ENCODE peak calls at places on chromosomes 6 and 20, in five cellular contexts. One of them, this sample, is unnamed.
A peak's percentile ranks its signal among the peaks of the same experiment; 100 is the strongest.

GRCh38 chr20:57252559-57253162 is 13.8 kb downstream of the BMP7 start:
- DNase-seq in astrocyte: no peak
- DNase-seq in fibroblast of lung: no peak
- DNase-seq in GM12865: no peak
- DNase-seq in sigmoid colon: no peak
- DNase-seq in this sample: no peak

GRCh38 chr20:40265872-40266533 is 423.0 kb downstream of the MAFB start:
- DNase-seq in astrocyte: no peak
- DNase-seq in fibroblast of lung: no peak
- DNase-seq in GM12865: peak; percentile 3
- DNase-seq in sigmoid colon: no peak
- DNase-seq in this sample: peak; percentile 26

GRCh38 chr6:150575840-150576239 is 23.8 kb upstream of the PLEKHG1 start:
- DNase-seq in astrocyte: no peak
- DNase-seq in fibroblast of lung: no peak
- DNase-seq in GM12865: no peak
- DNase-seq in sigmoid colon: no peak
- DNase-seq in this sample: peak; percentile 30

GRCh38 chr20:63218701-63219446 is 2.9 kb upstream of the YTHDF1 start:
- DNase-seq in astrocyte: no peak
- DNase-seq in fibroblast of lung: no peak
- DNase-seq in GM12865: no peak
- DNase-seq in sigmoid colon: no peak
- DNase-seq in this sample: no peak

GRCh38 chr6:133945158-133945557 is 7.9 kb upstream of the TBPL1 start:
- DNase-seq in astrocyte: no peak
- DNase-seq in fibroblast of lung: no peak
- DNase-seq in GM12865: no peak
- DNase-seq in sigmoid colon: no peak
- DNase-seq in this sample: peak; percentile 4

GRCh38 chr20:51650685-51651134 is 108.2 kb upstream of the NFATC2 start:
- DNase-seq in astrocyte: peak; percentile 57
- DNase-seq in fibroblast of lung: peak; percentile 68
- DNase-seq in GM12865: no peak
- DNase-seq in sigmoid colon: no peak
- DNase-seq in this sample: peak; percentile 62

GRCh38 chr20:48711044-48711428 is 116.8 kb downstream of the PREX1 start:
- DNase-seq in astrocyte: no peak
- DNase-seq in fibroblast of lung: no peak
- DNase-seq in GM12865: no peak
- DNase-seq in sigmoid colon: no peak
- DNase-seq in this sample: no peak

GRCh38 chr20:6583134-6583738 is 184.2 kb upstream of the BMP2 start:
- DNase-seq in astrocyte: peak; percentile 25
- DNase-seq in fibroblast of lung: peak; percentile 49
- DNase-seq in GM12865: peak; percentile 43
- DNase-seq in sigmoid colon: peak; percentile 67
- DNase-seq in this sample: no peak

GRCh38 chr6:147204060-147204785 is at the start of gene STXBP5:
- DNase-seq in astrocyte: peak; percentile 36
- DNase-seq in fibroblast of lung: peak; percentile 60
- DNase-seq in GM12865: peak; percentile 63
- DNase-seq in sigmoid colon: peak; percentile 81
- DNase-seq in this sample: peak; percentile 23

GRCh38 chr20:11790047-11790446 is 127.6 kb upstream of the BTBD3 start:
- DNase-seq in astrocyte: no peak
- DNase-seq in fibroblast of lung: no peak
- DNase-seq in GM12865: no peak
- DNase-seq in sigmoid colon: no peak
- DNase-seq in this sample: no peak

GRCh38 chr20:24971702-24972101 is 20.8 kb downstream of the APMAP start:
- DNase-seq in astrocyte: no peak
- DNase-seq in fibroblast of lung: no peak
- DNase-seq in GM12865: no peak
- DNase-seq in sigmoid colon: peak; percentile 13
- DNase-seq in this sample: no peak

GRCh38 chr6:161542581-161542980 is 268.7 kb upstream of the AGPAT4 start:
- DNase-seq in astrocyte: no peak
- DNase-seq in fibroblast of lung: no peak
- DNase-seq in GM12865: no peak
- DNase-seq in sigmoid colon: no peak
- DNase-seq in this sample: no peak

GRCh38 chr6:98927534-98927933 is 20.2 kb downstream of the FBXL4 start:
- DNase-seq in astrocyte: no peak
- DNase-seq in fibroblast of lung: no peak
- DNase-seq in GM12865: no peak
- DNase-seq in sigmoid colon: no peak
- DNase-seq in this sample: no peak

GRCh38 chr6:15452182-15452941 is 206.5 kb downstream of the JARID2 start:
- DNase-seq in astrocyte: no peak
- DNase-seq in fibroblast of lung: no peak
- DNase-seq in GM12865: peak; percentile 30
- DNase-seq in sigmoid colon: no peak
- DNase-seq in this sample: no peak

GRCh38 chr6:36075656-36076055 is 48.0 kb downstream of the MAPK14 start:
- DNase-seq in astrocyte: no peak
- DNase-seq in fibroblast of lung: no peak
- DNase-seq in GM12865: peak; percentile 6
- DNase-seq in sigmoid colon: no peak
- DNase-seq in this sample: no peak

GRCh38 chr6:22079788-22080187 is 217.0 kb downstream of the PRL start:
- DNase-seq in astrocyte: peak; percentile 66
- DNase-seq in fibroblast of lung: peak; percentile 74
- DNase-seq in GM12865: no peak
- DNase-seq in sigmoid colon: no peak
- DNase-seq in this sample: no peak

GRCh38 chr6:160029525-160029924 is 60.6 kb downstream of the IGF2R start:
- DNase-seq in astrocyte: no peak
- DNase-seq in fibroblast of lung: no peak
- DNase-seq in GM12865: no peak
- DNase-seq in sigmoid colon: no peak
- DNase-seq in this sample: no peak

GRCh38 chr6:133203344-133203697 is 37.8 kb upstream of the EYA4 start:
- DNase-seq in astrocyte: no peak
- DNase-seq in fibroblast of lung: no peak
- DNase-seq in GM12865: no peak
- DNase-seq in sigmoid colon: no peak
- DNase-seq in this sample: no peak

GRCh38 chr6:15882915-15883314 is 220.1 kb upstream of the DTNBP1 start:
- DNase-seq in astrocyte: no peak
- DNase-seq in fibroblast of lung: no peak
- DNase-seq in GM12865: no peak
- DNase-seq in sigmoid colon: no peak
- DNase-seq in this sample: no peak

GRCh38 chr6:56958481-56958880 is 3.6 kb downstream of the BEND6 start:
- DNase-seq in astrocyte: peak; percentile 54
- DNase-seq in fibroblast of lung: peak; percentile 70
- DNase-seq in GM12865: no peak
- DNase-seq in sigmoid colon: no peak
- DNase-seq in this sample: no peak

GRCh38 chr20:37877832-37878772 is 24.8 kb upstream of the VSTM2L start:
- DNase-seq in astrocyte: no peak
- DNase-seq in fibroblast of lung: no peak
- DNase-seq in GM12865: no peak
- DNase-seq in sigmoid colon: no peak
- DNase-seq in this sample: no peak

GRCh38 chr6:31727034-31727716 is 1.9 kb downstream of the DDAH2 start:
- DNase-seq in astrocyte: no peak
- DNase-seq in fibroblast of lung: no peak
- DNase-seq in GM12865: no peak
- DNase-seq in sigmoid colon: peak; percentile 73
- DNase-seq in this sample: no peak

GRCh38 chr6:116370717-116371383 is at the start of gene DSE:
- DNase-seq in astrocyte: peak; percentile 78
- DNase-seq in fibroblast of lung: peak; percentile 88
- DNase-seq in GM12865: peak; percentile 84
- DNase-seq in sigmoid colon: peak; percentile 94
- DNase-seq in this sample: no peak

GRCh38 chr6:87257565-87257964 is 64.8 kb upstream of the SMIM8 start:
- DNase-seq in astrocyte: no peak
- DNase-seq in fibroblast of lung: no peak
- DNase-seq in GM12865: no peak
- DNase-seq in sigmoid colon: no peak
- DNase-seq in this sample: no peak

GRCh38 chr6:151716446-151717047 is 90.9 kb upstream of the ESR1 start:
- DNase-seq in astrocyte: no peak
- DNase-seq in fibroblast of lung: no peak
- DNase-seq in GM12865: no peak
- DNase-seq in sigmoid colon: no peak
- DNase-seq in this sample: no peak

GRCh38 chr6:109441069-109441816 is 719 bp downstream of the SMPD2 start:
- DNase-seq in astrocyte: peak; percentile 36
- DNase-seq in fibroblast of lung: peak; percentile 55
- DNase-seq in GM12865: peak; percentile 54
- DNase-seq in sigmoid colon: peak; percentile 76
- DNase-seq in this sample: peak; percentile 44

GRCh38 chr20:44089987-44090674 is 96.9 kb downstream of the JPH2 start:
- DNase-seq in astrocyte: peak; percentile 51
- DNase-seq in fibroblast of lung: peak; percentile 64
- DNase-seq in GM12865: peak; percentile 81
- DNase-seq in sigmoid colon: peak; percentile 35
- DNase-seq in this sample: peak; percentile 93

GRCh38 chr6:158020272-158020711 is 38.6 kb downstream of the SYNJ2 start:
- DNase-seq in astrocyte: no peak
- DNase-seq in fibroblast of lung: no peak
- DNase-seq in GM12865: no peak
- DNase-seq in sigmoid colon: no peak
- DNase-seq in this sample: no peak

GRCh38 chr6:158018851-158019361 is 37.2 kb downstream of the SYNJ2 start:
- DNase-seq in astrocyte: peak; percentile 83
- DNase-seq in fibroblast of lung: peak; percentile 87
- DNase-seq in GM12865: no peak
- DNase-seq in sigmoid colon: no peak
- DNase-seq in this sample: no peak

GRCh38 chr6:158018370-158018771 is 36.7 kb downstream of the SYNJ2 start:
- DNase-seq in astrocyte: peak; percentile 62
- DNase-seq in fibroblast of lung: peak; percentile 57
- DNase-seq in GM12865: no peak
- DNase-seq in sigmoid colon: no peak
- DNase-seq in this sample: no peak

GRCh38 chr6:158020811-158021210 is 39.1 kb downstream of the SYNJ2 start:
- DNase-seq in astrocyte: no peak
- DNase-seq in fibroblast of lung: no peak
- DNase-seq in GM12865: no peak
- DNase-seq in sigmoid colon: no peak
- DNase-seq in this sample: no peak

GRCh38 chr6:158019416-158019815 is 37.8 kb downstream of the SYNJ2 start:
- DNase-seq in astrocyte: no peak
- DNase-seq in fibroblast of lung: no peak
- DNase-seq in GM12865: no peak
- DNase-seq in sigmoid colon: no peak
- DNase-seq in this sample: no peak
- TF ChIP-seq CTCF in astrocyte: no peak
- TF ChIP-seq CTCF in fibroblast of lung: no peak
- TF ChIP-seq CTCF in GM12865: no peak
- TF ChIP-seq CTCF in sigmoid colon: no peak
- TF ChIP-seq CTCF in this sample: no peak

DNA sequence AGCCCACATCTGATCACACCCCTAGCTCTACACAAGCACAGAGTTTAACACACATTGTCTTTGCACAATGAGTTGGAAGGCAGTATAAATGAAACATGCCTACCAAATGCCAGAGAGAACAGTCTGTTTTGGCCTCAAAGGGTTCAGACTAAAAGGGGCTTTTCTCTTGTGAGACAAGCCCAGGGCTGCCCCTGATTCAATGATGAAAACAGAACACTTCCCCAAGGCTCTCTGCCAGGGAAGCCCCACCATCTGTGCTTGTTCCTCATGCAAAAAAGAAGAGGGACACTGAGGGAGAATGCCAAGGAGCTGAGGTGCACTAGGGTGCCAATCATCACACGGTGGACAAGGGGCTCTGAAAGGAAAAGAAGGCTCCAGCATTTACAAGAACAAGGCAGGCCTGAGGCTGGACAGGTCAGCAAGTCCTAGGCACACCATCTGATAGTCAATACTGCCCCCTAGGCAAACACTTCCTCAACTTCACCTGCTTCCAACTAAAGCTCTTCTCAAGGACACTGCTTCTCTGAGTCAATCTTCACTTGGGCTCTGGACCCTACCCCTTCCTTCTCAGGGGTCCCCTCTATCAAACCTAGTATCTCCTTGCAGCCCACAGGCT is 37.5 kb upstream of the SLC4A11 start:
- DNase-seq in astrocyte: no peak
- DNase-seq in fibroblast of lung: peak; percentile 7
- DNase-seq in GM12865: peak; percentile 50
- DNase-seq in sigmoid colon: no peak
- DNase-seq in this sample: no peak
- TF ChIP-seq CTCF in astrocyte: peak; percentile 10
- TF ChIP-seq CTCF in fibroblast of lung: no peak
- TF ChIP-seq CTCF in GM12865: peak; percentile 30
- TF ChIP-seq CTCF in sigmoid colon: no peak
- TF ChIP-seq CTCF in this sample: peak; percentile 47

GRCh38 chr6:53796791-53797190 is 2.0 kb downstream of the LRRC1 start:
- DNase-seq in astrocyte: peak; percentile 32
- DNase-seq in fibroblast of lung: peak; percentile 36
- DNase-seq in GM12865: no peak
- DNase-seq in sigmoid colon: no peak
- DNase-seq in this sample: peak; percentile 38

GRCh38 chr6:53795254-53795701 is 473 bp downstream of the LRRC1 start:
- DNase-seq in astrocyte: no peak
- DNase-seq in fibroblast of lung: no peak
- DNase-seq in GM12865: no peak
- DNase-seq in sigmoid colon: no peak
- DNase-seq in this sample: peak; percentile 57

GRCh38 chr6:53797304-53797703 is 2.5 kb downstream of the LRRC1 start:
- DNase-seq in astrocyte: no peak
- DNase-seq in fibroblast of lung: no peak
- DNase-seq in GM12865: no peak
- DNase-seq in sigmoid colon: no peak
- DNase-seq in this sample: no peak

GRCh38 chr6:53795702-53796450 is 1.1 kb downstream of the LRRC1 start:
- DNase-seq in astrocyte: peak; percentile 26
- DNase-seq in fibroblast of lung: peak; percentile 47
- DNase-seq in GM12865: no peak
- DNase-seq in sigmoid colon: peak; percentile 83
- DNase-seq in this sample: no peak

GRCh38 chr6:53796451-53796780 is 1.6 kb downstream of the LRRC1 start:
- DNase-seq in astrocyte: no peak
- DNase-seq in fibroblast of lung: no peak
- DNase-seq in GM12865: no peak
- DNase-seq in sigmoid colon: no peak
- DNase-seq in this sample: peak; percentile 53
- TF ChIP-seq CTCF in astrocyte: no peak
- TF ChIP-seq CTCF in fibroblast of lung: no peak
- TF ChIP-seq CTCF in GM12865: no peak
- TF ChIP-seq CTCF in sigmoid colon: no peak
- TF ChIP-seq CTCF in this sample: no peak

GRCh38 chr20:46089338-46090094 is at the start of gene NCOA5:
- DNase-seq in astrocyte: peak; percentile 97
- DNase-seq in fibroblast of lung: peak; percentile 99
- DNase-seq in GM12865: peak; percentile 98
- DNase-seq in sigmoid colon: peak; percentile 98
- DNase-seq in this sample: peak; percentile 89
- TF ChIP-seq CTCF in astrocyte: no peak
- TF ChIP-seq CTCF in fibroblast of lung: peak; percentile 30
- TF ChIP-seq CTCF in GM12865: peak; percentile 23
- TF ChIP-seq CTCF in sigmoid colon: no peak
- TF ChIP-seq CTCF in this sample: peak; percentile 64